ENCODE peak calls at places on chromosomes 2 and 18, in seven cellular contexts. One of them, this sample, is unnamed.

GRCh38 chr2:152497481-152498052 is 162.6 kb downstream of the FMNL2 start:
- DNase-seq in transverse colon: no peak
- DNase-seq in BJ: no peak
- DNase-seq in cardiac fibroblast: peak
- DNase-seq in K562: peak
- DNase-seq in neural progenitor cell: no peak
- DNase-seq in fibroblast of mammary gland: peak
- DNase-seq in this sample: no peak

GRCh38 chr2:100394111-100394641 is 23.3 kb downstream of the CHST10 start:
- DNase-seq in transverse colon: no peak
- DNase-seq in BJ: no peak
- DNase-seq in cardiac fibroblast: no peak
- DNase-seq in K562: no peak
- DNase-seq in neural progenitor cell: no peak
- DNase-seq in fibroblast of mammary gland: no peak
- DNase-seq in this sample: no peak

GRCh38 chr2:98455494-98455976 is 10.9 kb downstream of the INPP4A start:
- DNase-seq in transverse colon: no peak
- DNase-seq in BJ: no peak
- DNase-seq in cardiac fibroblast: peak
- DNase-seq in K562: no peak
- DNase-seq in neural progenitor cell: no peak
- DNase-seq in fibroblast of mammary gland: peak
- DNase-seq in this sample: no peak

GRCh38 chr2:108829916-108830315 is 43.3 kb downstream of the CCDC138 start:
- DNase-seq in transverse colon: no peak
- DNase-seq in BJ: no peak
- DNase-seq in cardiac fibroblast: no peak
- DNase-seq in K562: no peak
- DNase-seq in neural progenitor cell: no peak
- DNase-seq in fibroblast of mammary gland: no peak
- DNase-seq in this sample: no peak

GRCh38 chr2:61632276-61633169 is 94.4 kb upstream of the XPO1 start:
- DNase-seq in transverse colon: no peak
- DNase-seq in BJ: no peak
- DNase-seq in cardiac fibroblast: no peak
- DNase-seq in K562: no peak
- DNase-seq in neural progenitor cell: peak
- DNase-seq in fibroblast of mammary gland: no peak
- DNase-seq in this sample: no peak

GRCh38 chr2:46812381-46813024 is 103.1 kb downstream of the MCFD2 start:
- DNase-seq in transverse colon: no peak
- DNase-seq in BJ: peak
- DNase-seq in cardiac fibroblast: peak
- DNase-seq in K562: no peak
- DNase-seq in neural progenitor cell: peak
- DNase-seq in fibroblast of mammary gland: peak
- DNase-seq in this sample: no peak

GRCh38 chr2:149422991-149423338 is 92.6 kb downstream of the LYPD6 start:
- DNase-seq in transverse colon: no peak
- DNase-seq in BJ: no peak
- DNase-seq in cardiac fibroblast: no peak
- DNase-seq in K562: no peak
- DNase-seq in neural progenitor cell: no peak
- DNase-seq in fibroblast of mammary gland: no peak
- DNase-seq in this sample: no peak

GRCh38 chr2:95316466-95317122 is 19.4 kb downstream of the KCNIP3 start:
- DNase-seq in transverse colon: no peak
- DNase-seq in BJ: peak
- DNase-seq in cardiac fibroblast: peak
- DNase-seq in K562: no peak
- DNase-seq in neural progenitor cell: no peak
- DNase-seq in fibroblast of mammary gland: peak
- DNase-seq in this sample: no peak

GRCh38 chr18:8478166-8478967 is 130.9 kb upstream of the RAB12 start:
- DNase-seq in transverse colon: peak
- DNase-seq in BJ: no peak
- DNase-seq in cardiac fibroblast: peak
- DNase-seq in K562: peak
- DNase-seq in neural progenitor cell: peak
- DNase-seq in fibroblast of mammary gland: peak
- DNase-seq in this sample: peak

GRCh38 chr2:224357098-224357901 is 44.6 kb downstream of the FAM124B start:
- DNase-seq in transverse colon: peak
- DNase-seq in BJ: no peak
- DNase-seq in cardiac fibroblast: peak
- DNase-seq in K562: peak
- DNase-seq in neural progenitor cell: peak
- DNase-seq in fibroblast of mammary gland: peak
- DNase-seq in this sample: peak

GRCh38 chr18:32550958-32551357 is 80.3 kb upstream of the GAREM1 start:
- DNase-seq in transverse colon: no peak
- DNase-seq in BJ: no peak
- DNase-seq in cardiac fibroblast: no peak
- DNase-seq in K562: no peak
- DNase-seq in neural progenitor cell: peak
- DNase-seq in fibroblast of mammary gland: no peak
- DNase-seq in this sample: peak
- TF ChIP-seq CTCF in transverse colon: no peak
- TF ChIP-seq CTCF in BJ: no peak
- TF ChIP-seq CTCF in cardiac fibroblast: peak
- TF ChIP-seq CTCF in K562: peak
- TF ChIP-seq CTCF in neural progenitor cell: peak
- TF ChIP-seq CTCF in fibroblast of mammary gland: no peak
- TF ChIP-seq CTCF in this sample: peak

DNA sequence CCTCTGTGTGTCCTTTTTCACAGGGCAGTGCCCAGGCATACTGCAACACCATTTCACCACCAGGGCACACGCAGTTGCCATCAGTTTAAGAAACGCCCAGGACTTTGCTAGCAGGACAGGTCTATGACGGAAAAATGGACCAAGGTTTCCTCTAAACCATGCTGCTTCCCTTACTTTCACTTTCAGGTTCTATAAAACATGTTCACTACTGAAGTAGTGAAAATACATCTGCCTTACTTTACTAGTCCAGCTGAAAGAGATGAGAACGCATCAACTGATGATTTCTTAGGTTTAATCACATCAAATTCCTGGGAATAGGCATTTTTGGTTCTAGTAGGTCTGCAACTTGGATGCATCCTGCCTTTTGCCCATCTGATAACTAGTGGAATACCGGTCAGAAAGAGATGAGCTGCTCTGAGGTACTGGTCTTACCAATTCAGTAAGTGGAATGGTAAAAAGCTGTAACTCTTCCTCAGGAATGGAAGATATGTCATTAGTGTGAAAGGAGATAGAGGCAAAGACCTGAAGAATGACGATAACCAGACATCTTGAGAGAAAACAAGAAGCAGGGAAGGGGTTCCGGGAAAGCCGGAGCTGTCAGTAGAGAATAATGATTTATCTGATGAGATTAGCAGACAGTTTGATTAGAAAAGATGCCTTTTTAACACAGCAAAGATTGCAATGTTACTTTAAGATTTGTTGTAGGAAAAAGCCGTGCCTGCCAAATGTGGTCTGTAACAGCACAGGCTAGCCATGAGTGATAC is 110.3 kb downstream of the TCF4 start:
- DNase-seq in transverse colon: no peak
- DNase-seq in BJ: no peak
- DNase-seq in cardiac fibroblast: peak
- DNase-seq in K562: no peak
- DNase-seq in neural progenitor cell: no peak
- DNase-seq in fibroblast of mammary gland: peak
- DNase-seq in this sample: no peak
- TF ChIP-seq CTCF in transverse colon: peak
- TF ChIP-seq CTCF in BJ: peak
- TF ChIP-seq CTCF in cardiac fibroblast: peak
- TF ChIP-seq CTCF in K562: no peak
- TF ChIP-seq CTCF in neural progenitor cell: no peak
- TF ChIP-seq CTCF in fibroblast of mammary gland: peak
- TF ChIP-seq CTCF in this sample: no peak

GRCh38 chr18:48418000-48418399 is 8.8 kb upstream of the ZBTB7C start:
- DNase-seq in transverse colon: no peak
- DNase-seq in BJ: no peak
- DNase-seq in cardiac fibroblast: peak
- DNase-seq in K562: no peak
- DNase-seq in neural progenitor cell: no peak
- DNase-seq in fibroblast of mammary gland: no peak
- DNase-seq in this sample: no peak

GRCh38 chr18:48422947-48423378 is 13.8 kb upstream of the ZBTB7C start:
- DNase-seq in transverse colon: no peak
- DNase-seq in BJ: no peak
- DNase-seq in cardiac fibroblast: no peak
- DNase-seq in K562: no peak
- DNase-seq in neural progenitor cell: peak
- DNase-seq in fibroblast of mammary gland: no peak
- DNase-seq in this sample: no peak

GRCh38 chr18:48418409-48419267 is 9.5 kb upstream of the ZBTB7C start:
- DNase-seq in transverse colon: no peak
- DNase-seq in BJ: no peak
- DNase-seq in cardiac fibroblast: no peak
- DNase-seq in K562: no peak
- DNase-seq in neural progenitor cell: no peak
- DNase-seq in fibroblast of mammary gland: no peak
- DNase-seq in this sample: no peak

GRCh38 chr18:48419268-48420022 is 10.3 kb upstream of the ZBTB7C start:
- DNase-seq in transverse colon: no peak
- DNase-seq in BJ: no peak
- DNase-seq in cardiac fibroblast: no peak
- DNase-seq in K562: no peak
- DNase-seq in neural progenitor cell: no peak
- DNase-seq in fibroblast of mammary gland: no peak
- DNase-seq in this sample: no peak
- TF ChIP-seq CTCF in transverse colon: no peak
- TF ChIP-seq CTCF in BJ: no peak
- TF ChIP-seq CTCF in cardiac fibroblast: no peak
- TF ChIP-seq CTCF in K562: peak
- TF ChIP-seq CTCF in neural progenitor cell: peak
- TF ChIP-seq CTCF in fibroblast of mammary gland: no peak
- TF ChIP-seq CTCF in this sample: no peak

GRCh38 chr2:23351388-23352141 is 33.4 kb upstream of the KLHL29 start:
- DNase-seq in transverse colon: peak
- DNase-seq in BJ: peak
- DNase-seq in cardiac fibroblast: peak
- DNase-seq in K562: peak
- DNase-seq in neural progenitor cell: peak
- DNase-seq in fibroblast of mammary gland: peak
- DNase-seq in this sample: peak
- TF ChIP-seq CTCF in transverse colon: peak
- TF ChIP-seq CTCF in BJ: peak
- TF ChIP-seq CTCF in cardiac fibroblast: peak
- TF ChIP-seq CTCF in K562: peak
- TF ChIP-seq CTCF in neural progenitor cell: peak
- TF ChIP-seq CTCF in fibroblast of mammary gland: peak
- TF ChIP-seq CTCF in this sample: peak

GRCh38 chr2:230722207-230722606 is 9.6 kb downstream of the CAB39 start:
- DNase-seq in transverse colon: no peak
- DNase-seq in BJ: no peak
- DNase-seq in cardiac fibroblast: no peak
- DNase-seq in K562: no peak
- DNase-seq in neural progenitor cell: no peak
- DNase-seq in fibroblast of mammary gland: no peak
- DNase-seq in this sample: no peak

GRCh38 chr2:230717595-230717994 is 5.0 kb downstream of the CAB39 start:
- DNase-seq in transverse colon: no peak
- DNase-seq in BJ: no peak
- DNase-seq in cardiac fibroblast: no peak
- DNase-seq in K562: no peak
- DNase-seq in neural progenitor cell: peak
- DNase-seq in fibroblast of mammary gland: no peak
- DNase-seq in this sample: no peak

GRCh38 chr2:230721712-230722111 is 9.1 kb downstream of the CAB39 start:
- DNase-seq in transverse colon: no peak
- DNase-seq in BJ: no peak
- DNase-seq in cardiac fibroblast: peak
- DNase-seq in K562: no peak
- DNase-seq in neural progenitor cell: no peak
- DNase-seq in fibroblast of mammary gland: no peak
- DNase-seq in this sample: no peak

GRCh38 chr2:230719340-230719739 is 6.7 kb downstream of the CAB39 start:
- DNase-seq in transverse colon: no peak
- DNase-seq in BJ: no peak
- DNase-seq in cardiac fibroblast: no peak
- DNase-seq in K562: no peak
- DNase-seq in neural progenitor cell: no peak
- DNase-seq in fibroblast of mammary gland: no peak
- DNase-seq in this sample: no peak

DNA sequence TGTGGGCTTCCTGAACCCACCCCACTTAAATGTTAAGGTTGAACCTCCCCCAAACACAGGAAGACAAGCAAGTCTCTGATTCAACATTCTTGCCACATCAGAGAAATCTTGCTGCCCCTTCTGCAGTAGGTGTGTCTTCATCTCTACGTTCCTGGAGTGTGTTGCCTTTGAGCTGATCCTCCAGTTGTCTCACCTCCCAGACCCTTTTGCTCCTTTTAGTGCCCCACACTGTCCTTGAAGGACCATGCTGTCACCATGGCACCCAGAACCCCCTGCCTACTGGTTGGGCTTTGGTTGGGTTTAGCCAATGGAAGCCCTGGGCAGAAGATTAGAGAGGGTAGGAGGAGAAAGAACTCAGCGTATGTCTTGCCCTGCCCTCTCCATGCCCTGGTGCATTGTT is 10.7 kb downstream of the CAB39 start:
- DNase-seq in transverse colon: no peak
- DNase-seq in BJ: no peak
- DNase-seq in cardiac fibroblast: peak
- DNase-seq in K562: no peak
- DNase-seq in neural progenitor cell: no peak
- DNase-seq in fibroblast of mammary gland: no peak
- DNase-seq in this sample: no peak
- TF ChIP-seq CTCF in transverse colon: no peak
- TF ChIP-seq CTCF in BJ: no peak
- TF ChIP-seq CTCF in cardiac fibroblast: no peak
- TF ChIP-seq CTCF in K562: no peak
- TF ChIP-seq CTCF in neural progenitor cell: no peak
- TF ChIP-seq CTCF in fibroblast of mammary gland: no peak
- TF ChIP-seq CTCF in this sample: no peak

DNA sequence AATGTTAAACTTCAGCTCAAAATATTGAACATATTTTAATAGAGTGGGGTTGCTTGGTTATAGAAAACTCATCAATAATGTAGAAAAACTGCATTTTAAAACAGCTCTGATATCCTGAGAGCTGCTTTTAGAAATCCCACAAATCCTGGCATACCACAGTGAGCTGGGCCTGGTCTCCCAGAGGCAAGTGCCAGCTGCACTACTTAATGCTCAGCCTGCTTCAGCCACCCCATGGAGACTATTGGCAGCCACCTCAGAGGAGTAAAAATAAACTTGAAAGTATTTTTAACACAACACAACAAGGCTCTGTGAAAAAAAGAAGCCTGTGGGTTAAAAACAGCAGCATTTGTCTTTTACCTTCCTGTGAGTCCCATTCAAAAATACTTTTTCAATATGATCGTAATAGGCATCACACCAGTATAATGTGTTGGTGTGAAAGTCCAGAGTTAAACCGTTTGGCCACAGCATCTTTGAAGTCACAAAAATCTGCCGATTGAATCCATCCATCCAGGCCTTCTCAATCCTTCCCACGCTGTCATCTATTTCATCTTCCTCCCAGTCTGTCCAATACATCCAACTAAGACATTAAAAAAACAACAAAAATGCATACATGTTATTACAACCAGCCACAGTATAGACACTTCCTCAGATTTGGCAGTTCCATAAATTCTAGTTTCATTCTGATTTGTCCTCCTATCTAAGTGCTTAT is 1115.3 kb downstream of the LRP1B start:
- DNase-seq in transverse colon: no peak
- DNase-seq in BJ: no peak
- DNase-seq in cardiac fibroblast: no peak
- DNase-seq in K562: no peak
- DNase-seq in neural progenitor cell: peak
- DNase-seq in fibroblast of mammary gland: no peak
- DNase-seq in this sample: no peak
- TF ChIP-seq CTCF in transverse colon: no peak
- TF ChIP-seq CTCF in BJ: no peak
- TF ChIP-seq CTCF in cardiac fibroblast: no peak
- TF ChIP-seq CTCF in K562: no peak
- TF ChIP-seq CTCF in neural progenitor cell: no peak
- TF ChIP-seq CTCF in fibroblast of mammary gland: no peak
- TF ChIP-seq CTCF in this sample: no peak

This sample was measured in endothelial cell.